ENCODE peak calls at places on chromosome 13, in five cellular contexts. One of them, this sample, is unnamed.

GRCh38 chr13:79874396-79875360 is 393.7 kb downstream of the NDFIP2 start:
- DNase-seq in lower lobe of right lung: no peak
- DNase-seq in heart left ventricle: no peak
- DNase-seq in right atrium auricular region: no peak
- DNase-seq in effector memory CD4-positive, alpha-beta T cell: no peak
- DNase-seq in this sample: no peak

GRCh38 chr13:52786747-52787146 is 47.1 kb upstream of the CNMD start:
- DNase-seq in right atrium auricular region: no peak
- DNase-seq in heart left ventricle: no peak
- DNase-seq in effector memory CD4-positive, alpha-beta T cell: no peak
- DNase-seq in lower lobe of right lung: no peak
- DNase-seq in this sample: no peak

GRCh38 chr13:113364371-113364932 is 522 bp upstream of the GRTP1 start:
- DNase-seq in right atrium auricular region: peak; percentile 56
- DNase-seq in heart left ventricle: no peak
- DNase-seq in lower lobe of right lung: no peak
- DNase-seq in effector memory CD4-positive, alpha-beta T cell: no peak
- DNase-seq in this sample: no peak

GRCh38 chr13:111099292-111099691 is 15.8 kb upstream of the ARHGEF7 start:
- DNase-seq in lower lobe of right lung: no peak
- DNase-seq in heart left ventricle: no peak
- DNase-seq in effector memory CD4-positive, alpha-beta T cell: no peak
- DNase-seq in right atrium auricular region: no peak
- DNase-seq in this sample: no peak

GRCh38 chr13:51801631-51802099 is 2.3 kb downstream of the DHRS12 start:
- DNase-seq in right atrium auricular region: peak; percentile 83
- DNase-seq in effector memory CD4-positive, alpha-beta T cell: no peak
- DNase-seq in heart left ventricle: peak; percentile 81
- DNase-seq in lower lobe of right lung: peak; percentile 90
- DNase-seq in this sample: peak; percentile 84

GRCh38 chr13:93225610-93226009 is 997 bp upstream of the GPC6 start:
- DNase-seq in right atrium auricular region: no peak
- DNase-seq in heart left ventricle: no peak
- DNase-seq in lower lobe of right lung: no peak
- DNase-seq in effector memory CD4-positive, alpha-beta T cell: no peak
- DNase-seq in this sample: no peak

GRCh38 chr13:24632382-24633121 is 47.7 kb upstream of the ATP12A start:
- DNase-seq in heart left ventricle: no peak
- DNase-seq in lower lobe of right lung: no peak
- DNase-seq in effector memory CD4-positive, alpha-beta T cell: no peak
- DNase-seq in right atrium auricular region: no peak
- DNase-seq in this sample: no peak

GRCh38 chr13:113514844-113515243 is 24.3 kb upstream of the DCUN1D2 start:
- DNase-seq in effector memory CD4-positive, alpha-beta T cell: no peak
- DNase-seq in right atrium auricular region: no peak
- DNase-seq in heart left ventricle: no peak
- DNase-seq in lower lobe of right lung: no peak
- DNase-seq in this sample: no peak

GRCh38 chr13:99698816-99699099 is 197.5 kb downstream of the TM9SF2 start:
- DNase-seq in heart left ventricle: no peak
- DNase-seq in right atrium auricular region: no peak
- DNase-seq in lower lobe of right lung: no peak
- DNase-seq in effector memory CD4-positive, alpha-beta T cell: no peak
- DNase-seq in this sample: no peak

GRCh38 chr13:46642254-46642653 is 89.3 kb downstream of the LRCH1 start:
- DNase-seq in effector memory CD4-positive, alpha-beta T cell: no peak
- DNase-seq in lower lobe of right lung: no peak
- DNase-seq in right atrium auricular region: no peak
- DNase-seq in heart left ventricle: no peak
- DNase-seq in this sample: no peak

GRCh38 chr13:75801388-75801787 is 165.3 kb downstream of the LMO7 start:
- DNase-seq in effector memory CD4-positive, alpha-beta T cell: no peak
- DNase-seq in heart left ventricle: no peak
- DNase-seq in right atrium auricular region: no peak
- DNase-seq in lower lobe of right lung: no peak
- DNase-seq in this sample: no peak

GRCh38 chr13:64855506-64855905 is 2374.6 kb downstream of the PCDH9 start:
- DNase-seq in effector memory CD4-positive, alpha-beta T cell: no peak
- DNase-seq in heart left ventricle: no peak
- DNase-seq in right atrium auricular region: no peak
- DNase-seq in lower lobe of right lung: no peak
- DNase-seq in this sample: no peak

GRCh38 chr13:38686635-38687245 is at the start of gene FREM2:
- DNase-seq in right atrium auricular region: no peak
- DNase-seq in heart left ventricle: no peak
- DNase-seq in lower lobe of right lung: peak; percentile 76
- DNase-seq in effector memory CD4-positive, alpha-beta T cell: no peak
- DNase-seq in this sample: peak; percentile 87

GRCh38 chr13:105202384-105202783 is 1333.1 kb downstream of the EFNB2 start:
- DNase-seq in effector memory CD4-positive, alpha-beta T cell: no peak
- DNase-seq in right atrium auricular region: no peak
- DNase-seq in heart left ventricle: no peak
- DNase-seq in lower lobe of right lung: no peak
- DNase-seq in this sample: no peak

GRCh38 chr13:109200556-109200955 is 571.1 kb downstream of the MYO16 start:
- DNase-seq in heart left ventricle: no peak
- DNase-seq in effector memory CD4-positive, alpha-beta T cell: no peak
- DNase-seq in lower lobe of right lung: no peak
- DNase-seq in right atrium auricular region: no peak
- DNase-seq in this sample: no peak

GRCh38 chr13:101755228-101755887 is 302.9 kb downstream of the ITGBL1 start:
- DNase-seq in right atrium auricular region: no peak
- DNase-seq in lower lobe of right lung: no peak
- DNase-seq in effector memory CD4-positive, alpha-beta T cell: no peak
- DNase-seq in heart left ventricle: no peak
- DNase-seq in this sample: no peak

GRCh38 chr13:90918551-90918950 is 428.9 kb upstream of the MIR17HG start:
- DNase-seq in heart left ventricle: no peak
- DNase-seq in lower lobe of right lung: no peak
- DNase-seq in right atrium auricular region: no peak
- DNase-seq in effector memory CD4-positive, alpha-beta T cell: no peak
- DNase-seq in this sample: no peak

GRCh38 chr13:98460519-98460918 is 116.4 kb downstream of the STK24 start:
- DNase-seq in effector memory CD4-positive, alpha-beta T cell: no peak
- DNase-seq in heart left ventricle: no peak
- DNase-seq in right atrium auricular region: no peak
- DNase-seq in lower lobe of right lung: no peak
- DNase-seq in this sample: no peak

GRCh38 chr13:98462946-98463345 is 114.0 kb downstream of the STK24 start:
- DNase-seq in right atrium auricular region: no peak
- DNase-seq in effector memory CD4-positive, alpha-beta T cell: no peak
- DNase-seq in heart left ventricle: no peak
- DNase-seq in lower lobe of right lung: no peak
- DNase-seq in this sample: peak; percentile 66

GRCh38 chr13:98459721-98460370 is 117.1 kb downstream of the STK24 start:
- DNase-seq in effector memory CD4-positive, alpha-beta T cell: no peak
- DNase-seq in right atrium auricular region: no peak
- DNase-seq in heart left ventricle: no peak
- DNase-seq in lower lobe of right lung: no peak
- DNase-seq in this sample: no peak

GRCh38 chr13:98461525-98462240 is 115.2 kb downstream of the STK24 start:
- DNase-seq in heart left ventricle: no peak
- DNase-seq in right atrium auricular region: no peak
- DNase-seq in lower lobe of right lung: no peak
- DNase-seq in effector memory CD4-positive, alpha-beta T cell: no peak
- DNase-seq in this sample: no peak

DNA sequence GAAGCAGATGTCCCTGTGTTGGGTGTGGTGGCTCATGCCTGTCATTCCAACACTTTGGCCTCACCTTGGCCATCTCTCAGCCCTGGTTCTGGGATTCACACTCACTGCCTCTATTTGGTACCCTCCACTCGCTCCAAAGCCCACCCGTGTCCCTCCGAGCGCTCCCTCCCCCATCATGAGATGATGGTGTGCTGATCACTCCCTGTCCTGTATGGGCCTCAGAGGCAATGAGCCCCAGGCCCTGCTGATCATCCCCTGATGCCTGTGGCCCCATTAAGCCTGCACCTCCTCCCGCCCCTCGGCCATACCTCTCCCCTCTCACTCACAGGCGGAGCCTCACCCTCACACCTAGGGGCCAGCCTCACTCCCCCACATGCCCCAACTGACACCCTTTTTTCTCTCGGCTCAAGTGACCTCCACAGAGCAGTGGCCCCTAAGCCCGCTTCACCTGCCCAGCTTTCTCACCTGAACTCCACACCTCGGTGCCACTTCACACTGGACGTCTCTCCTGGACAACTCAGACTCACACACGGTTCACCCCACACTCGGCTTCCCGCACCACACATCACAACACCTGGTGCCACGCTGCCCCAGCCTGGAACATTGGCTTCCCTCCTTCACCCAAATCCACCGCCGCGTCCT is 114.5 kb downstream of the STK24 start:
- DNase-seq in heart left ventricle: no peak
- DNase-seq in right atrium auricular region: no peak
- DNase-seq in lower lobe of right lung: no peak
- DNase-seq in effector memory CD4-positive, alpha-beta T cell: no peak
- DNase-seq in this sample: no peak
- H3K4me1 ChIP-seq in heart left ventricle: peaks cover 3% of the 10 kb centered on the region
- H3K4me1 ChIP-seq in right atrium auricular region: no peaks in the 10 kb centered on the region
- H3K4me1 ChIP-seq in lower lobe of right lung: no peaks in the 10 kb centered on the region
- H3K4me1 ChIP-seq in effector memory CD4-positive, alpha-beta T cell: no peaks in the 10 kb centered on the region
- H3K4me1 ChIP-seq in this sample: peaks cover 17% of the 10 kb centered on the region

GRCh38 chr13:34464011-34464410 is 478.1 kb upstream of the NBEA start:
- DNase-seq in lower lobe of right lung: no peak
- DNase-seq in effector memory CD4-positive, alpha-beta T cell: no peak
- DNase-seq in heart left ventricle: no peak
- DNase-seq in right atrium auricular region: no peak
- DNase-seq in this sample: no peak

GRCh38 chr13:34466301-34466700 is 475.8 kb upstream of the NBEA start:
- DNase-seq in right atrium auricular region: no peak
- DNase-seq in lower lobe of right lung: no peak
- DNase-seq in effector memory CD4-positive, alpha-beta T cell: no peak
- DNase-seq in heart left ventricle: no peak
- DNase-seq in this sample: no peak

GRCh38 chr13:34467450-34468083 is 474.5 kb upstream of the NBEA start:
- DNase-seq in heart left ventricle: no peak
- DNase-seq in lower lobe of right lung: no peak
- DNase-seq in right atrium auricular region: no peak
- DNase-seq in effector memory CD4-positive, alpha-beta T cell: no peak
- DNase-seq in this sample: no peak

GRCh38 chr13:34462843-34463242 is 479.2 kb upstream of the NBEA start:
- DNase-seq in heart left ventricle: peak; percentile 25
- DNase-seq in lower lobe of right lung: no peak
- DNase-seq in right atrium auricular region: no peak
- DNase-seq in effector memory CD4-positive, alpha-beta T cell: no peak
- DNase-seq in this sample: no peak

DNA sequence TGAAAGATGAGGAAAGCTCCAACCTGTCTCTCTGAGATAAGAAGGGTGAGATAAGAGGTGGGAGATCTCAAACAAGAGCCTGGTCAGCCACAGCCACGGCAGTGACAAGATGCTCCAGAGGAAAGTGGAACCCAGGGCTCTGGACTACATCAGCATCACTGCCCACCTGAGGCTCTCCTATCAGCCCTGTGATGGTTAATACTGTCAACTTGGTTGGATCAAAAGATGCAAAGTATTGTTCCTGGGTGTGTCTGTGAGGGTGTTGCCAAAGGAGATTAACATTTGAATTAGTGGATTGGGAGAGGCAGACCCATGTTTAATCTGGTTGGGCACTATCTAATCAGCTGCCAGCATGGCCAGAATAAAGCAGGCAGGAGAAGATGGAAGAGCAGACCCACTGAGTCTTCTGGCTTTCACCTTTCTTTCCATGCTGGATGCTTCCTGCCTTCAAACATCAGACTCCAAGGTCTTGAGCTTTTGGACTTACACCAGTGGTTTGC is 476.6 kb upstream of the NBEA start:
- DNase-seq in lower lobe of right lung: no peak
- DNase-seq in right atrium auricular region: no peak
- DNase-seq in heart left ventricle: no peak
- DNase-seq in effector memory CD4-positive, alpha-beta T cell: no peak
- DNase-seq in this sample: no peak
- H3K4me1 ChIP-seq in lower lobe of right lung: peaks cover 4% of the 10 kb centered on the region
- H3K4me1 ChIP-seq in right atrium auricular region: no peaks in the 10 kb centered on the region
- H3K4me1 ChIP-seq in heart left ventricle: no peaks in the 10 kb centered on the region
- H3K4me1 ChIP-seq in effector memory CD4-positive, alpha-beta T cell: no peaks in the 10 kb centered on the region
- H3K4me1 ChIP-seq in this sample: no peaks in the 10 kb centered on the region

DNA sequence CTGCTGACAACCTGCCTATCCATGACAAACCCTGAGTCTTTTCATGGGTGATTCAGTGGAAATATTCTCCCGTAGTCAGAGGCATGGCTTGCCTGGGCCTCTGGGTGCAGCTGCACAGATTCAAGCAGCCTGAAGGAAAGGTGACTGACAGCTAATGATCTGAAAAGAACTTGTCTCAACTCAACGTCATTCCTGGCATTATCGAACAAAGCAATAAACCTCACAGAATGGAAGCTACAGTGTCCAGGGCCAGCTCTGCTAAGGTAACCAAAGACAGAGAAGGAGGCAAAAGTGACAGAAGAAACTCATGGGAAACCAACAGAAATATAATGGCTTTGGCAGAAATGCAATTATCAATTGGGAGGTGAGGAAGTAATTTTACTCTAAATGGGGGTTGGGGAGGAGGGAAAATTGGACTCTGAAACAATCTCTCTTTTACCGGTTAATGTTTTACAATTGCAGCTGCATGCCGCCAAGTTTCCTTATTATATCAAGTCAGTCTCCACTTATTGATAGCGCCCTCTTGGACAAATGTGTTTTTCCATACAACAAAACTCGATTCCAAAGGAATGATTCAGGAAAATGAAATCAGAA is 12.9 kb downstream of the STARD13 start:
- DNase-seq in right atrium auricular region: no peak
- DNase-seq in heart left ventricle: no peak
- DNase-seq in lower lobe of right lung: no peak
- DNase-seq in effector memory CD4-positive, alpha-beta T cell: no peak
- DNase-seq in this sample: no peak
- H3K4me1 ChIP-seq in right atrium auricular region: no peaks in the 10 kb centered on the region
- H3K4me1 ChIP-seq in heart left ventricle: peaks cover 44% of the 10 kb centered on the region
- H3K4me1 ChIP-seq in lower lobe of right lung: peaks cover 70% of the 10 kb centered on the region
- H3K4me1 ChIP-seq in effector memory CD4-positive, alpha-beta T cell: no peaks in the 10 kb centered on the region
- H3K4me1 ChIP-seq in this sample: peaks cover 33% of the 10 kb centered on the region

DNA sequence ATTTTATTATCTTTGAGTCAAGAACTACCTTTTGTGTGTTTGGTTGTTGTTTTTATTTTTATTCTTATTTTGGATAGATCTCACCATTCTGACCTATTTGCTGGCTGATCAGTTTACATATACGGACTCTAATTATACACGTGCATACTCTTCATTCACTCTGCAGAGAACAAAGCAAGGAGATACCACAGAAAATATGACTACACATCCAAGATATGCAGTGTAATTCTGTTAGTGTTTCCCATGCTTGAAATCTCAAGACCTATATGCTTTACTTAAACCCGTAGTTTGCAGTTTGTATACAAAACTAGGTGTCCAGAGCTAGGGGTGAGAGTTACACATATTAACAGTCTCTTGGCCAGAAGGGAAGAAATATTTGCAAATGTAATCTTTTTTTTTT is 205.5 kb downstream of the DCLK1 start:
- DNase-seq in right atrium auricular region: no peak
- DNase-seq in lower lobe of right lung: no peak
- DNase-seq in heart left ventricle: no peak
- DNase-seq in effector memory CD4-positive, alpha-beta T cell: no peak
- DNase-seq in this sample: no peak
- H3K4me1 ChIP-seq in right atrium auricular region: no peaks in the 10 kb centered on the region
- H3K4me1 ChIP-seq in lower lobe of right lung: no peaks in the 10 kb centered on the region
- H3K4me1 ChIP-seq in heart left ventricle: no peaks in the 10 kb centered on the region
- H3K4me1 ChIP-seq in effector memory CD4-positive, alpha-beta T cell: no peaks in the 10 kb centered on the region
- H3K4me1 ChIP-seq in this sample: no peaks in the 10 kb centered on the region